ENCODE peak calls at places on chromosome 10, in six cellular contexts. A is neuronal stem cell, H is PC-3, G is H1, B is IMR-90, R is K562. T is an unnamed sample.

GRCh38 chr10:87505366-87506113 is 847 bp downstream of the MINPP1 start:
- DNase-seq in B (peak), A (peak), G (no peak), R (peak), H (peak), T (peak)

GRCh38 chr10:3411044-3411443 is 238.5 kb upstream of the PITRM1 start:
- DNase-seq in H (no peak), G (no peak), R (peak), B (no peak), A (no peak), T (no peak)

GRCh38 chr10:120455606-120456005 is 1.4 kb upstream of the PLPP4 start:
- DNase-seq in G (no peak), H (no peak), A (no peak), B (no peak), R (no peak), T (no peak)

GRCh38 chr10:125152646-125153368 is 7.6 kb downstream of the CTBP2 start:
- DNase-seq in B (no peak), G (no peak), R (no peak), A (no peak), H (no peak), T (peak)

GRCh38 chr10:132766291-132766690 is 19.7 kb downstream of the NKX6-2 start:
- DNase-seq in G (no peak), B (no peak), A (no peak), R (no peak), H (no peak), T (no peak)

GRCh38 chr10:8369666-8370065 is 315.2 kb downstream of the GATA3 start:
- DNase-seq in G (no peak), B (peak), H (peak), A (no peak), R (no peak), T (no peak)

GRCh38 chr10:82625497-82626151 is 750.6 kb downstream of the NRG3 start:
- DNase-seq in H (no peak), A (no peak), R (no peak), G (no peak), B (no peak), T (no peak)

GRCh38 chr10:59675812-59676211 is 33.8 kb downstream of the SLC16A9 start:
- DNase-seq in B (no peak), G (peak), H (peak), R (no peak), A (no peak), T (peak)

GRCh38 chr10:91287276-91287675 is 66.8 kb downstream of the PCGF5 start:
- DNase-seq in A (no peak), B (no peak), H (no peak), G (no peak), R (no peak), T (no peak)

GRCh38 chr10:72133517-72133916 is 45.2 kb upstream of the SPOCK2 start:
- DNase-seq in B (peak), A (no peak), G (no peak), H (peak), R (no peak), T (no peak)

GRCh38 chr10:70267161-70267933 is 16.5 kb downstream of the NPFFR1 start:
- DNase-seq in B (peak), H (peak), R (peak), A (no peak), G (peak), T (peak)

GRCh38 chr10:15579605-15580004 is 140.1 kb downstream of the ITGA8 start:
- DNase-seq in H (peak), R (no peak), A (no peak), G (no peak), B (peak), T (no peak)

GRCh38 chr10:118106426-118106825 is 59.7 kb upstream of the RAB11FIP2 start:
- DNase-seq in A (no peak), H (peak), G (no peak), R (peak), B (peak), T (peak)

GRCh38 chr10:113621799-113622198 is 42.0 kb downstream of the NRAP start:
- DNase-seq in A (no peak), G (no peak), B (no peak), R (no peak), H (no peak), T (no peak)

GRCh38 chr10:91887075-91887899 is 22.0 kb downstream of the FGFBP3 start:
- DNase-seq in R (no peak), H (no peak), B (no peak), G (peak), A (peak), T (peak)

GRCh38 chr10:79484476-79484875 is 27.9 kb upstream of the EIF5AL1 start:
- DNase-seq in G (no peak), B (no peak), A (no peak), H (no peak), R (no peak), T (no peak)

GRCh38 chr10:77661100-77661499 is 23.5 kb upstream of the KCNMA1 start:
- DNase-seq in R (no peak), H (no peak), A (no peak), G (peak), B (no peak), T (peak)

GRCh38 chr10:90174531-90174930 is 473.1 kb downstream of the KIF20B start:
- DNase-seq in B (no peak), G (no peak), H (no peak), A (no peak), R (no peak), T (no peak)

GRCh38 chr10:9635691-9636090 is 1382.0 kb upstream of the CELF2 start:
- DNase-seq in R (no peak), H (no peak), B (peak), G (no peak), A (no peak), T (no peak)

DNA sequence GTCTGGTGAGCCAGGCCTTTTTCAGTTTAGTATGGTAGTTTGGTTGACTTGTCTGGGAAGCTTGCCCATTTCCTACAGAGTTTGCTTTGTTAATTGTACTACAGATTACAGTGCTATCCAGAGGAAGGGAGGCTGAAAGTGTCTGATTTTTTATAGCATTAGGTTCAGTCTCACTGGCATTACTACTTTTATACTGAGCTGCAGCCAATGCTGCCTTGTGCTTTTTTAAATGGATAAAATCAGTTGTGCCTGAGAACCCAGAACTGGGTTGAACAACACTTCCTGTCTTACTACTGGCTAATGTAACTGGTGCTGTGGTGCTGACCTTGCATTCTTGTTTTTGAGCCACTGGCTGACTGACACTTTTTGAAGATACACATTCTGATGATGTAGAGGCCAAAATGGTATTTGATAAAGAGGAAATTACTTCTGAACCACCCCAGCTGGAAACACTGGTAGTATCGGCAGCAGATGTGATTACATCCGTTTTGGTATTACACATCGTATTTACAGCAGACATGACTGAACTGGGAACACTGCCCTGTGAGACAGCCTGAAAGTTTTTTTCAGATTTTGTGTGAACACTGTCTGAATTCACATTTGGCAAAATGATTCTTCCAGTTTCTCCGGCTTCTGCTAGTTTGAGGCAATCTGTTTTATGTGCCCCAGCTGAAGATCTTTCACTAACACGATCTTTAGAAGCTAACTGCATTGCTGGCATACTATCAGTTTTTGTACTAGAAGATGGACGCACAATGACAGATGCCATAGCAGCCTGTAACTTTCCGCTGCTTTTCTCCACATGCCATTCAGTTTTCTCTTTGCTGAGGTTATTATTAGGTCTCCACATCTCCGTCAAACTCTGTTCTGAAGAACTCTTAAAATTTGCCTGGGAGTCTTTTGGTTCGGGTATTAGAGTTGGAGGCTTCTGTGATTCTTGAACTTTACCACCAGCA is 74.1 kb downstream of the NRBF2 start:
- DNase-seq in G (no peak), B (peak), A (no peak), R (no peak), H (no peak), T (no peak)
- H3K4me3 ChIP-seq in G (no peak), B (no peak), A (no peak), R (no peak), H (no peak), T (no peak)

GRCh38 chr10:31121074-31121685 is 89.5 kb upstream of the ZNF438 start:
- DNase-seq in B (peak), R (no peak), H (no peak), G (peak), A (no peak), T (no peak)
- H3K9ac ChIP-seq in B (peak), R (no peak), H (no peak), G (no peak), A (no peak), T (no peak)

GRCh38 chr10:101830322-101831168 is 12.3 kb upstream of the OGA start:
- DNase-seq in R (peak), G (peak), H (peak), A (peak), B (peak), T (peak)

GRCh38 chr10:101827919-101828600 is 9.8 kb upstream of the OGA start:
- DNase-seq in A (no peak), H (no peak), B (no peak), R (no peak), G (no peak), T (no peak)

GRCh38 chr10:101828734-101829551 is 10.7 kb upstream of the OGA start:
- DNase-seq in G (no peak), R (peak), A (no peak), B (no peak), H (no peak), T (no peak)

GRCh38 chr10:101831169-101831811 is 12.3 kb downstream of the KCNIP2 start:
- DNase-seq in B (no peak), H (no peak), A (no peak), R (no peak), G (no peak), T (no peak)

DNA sequence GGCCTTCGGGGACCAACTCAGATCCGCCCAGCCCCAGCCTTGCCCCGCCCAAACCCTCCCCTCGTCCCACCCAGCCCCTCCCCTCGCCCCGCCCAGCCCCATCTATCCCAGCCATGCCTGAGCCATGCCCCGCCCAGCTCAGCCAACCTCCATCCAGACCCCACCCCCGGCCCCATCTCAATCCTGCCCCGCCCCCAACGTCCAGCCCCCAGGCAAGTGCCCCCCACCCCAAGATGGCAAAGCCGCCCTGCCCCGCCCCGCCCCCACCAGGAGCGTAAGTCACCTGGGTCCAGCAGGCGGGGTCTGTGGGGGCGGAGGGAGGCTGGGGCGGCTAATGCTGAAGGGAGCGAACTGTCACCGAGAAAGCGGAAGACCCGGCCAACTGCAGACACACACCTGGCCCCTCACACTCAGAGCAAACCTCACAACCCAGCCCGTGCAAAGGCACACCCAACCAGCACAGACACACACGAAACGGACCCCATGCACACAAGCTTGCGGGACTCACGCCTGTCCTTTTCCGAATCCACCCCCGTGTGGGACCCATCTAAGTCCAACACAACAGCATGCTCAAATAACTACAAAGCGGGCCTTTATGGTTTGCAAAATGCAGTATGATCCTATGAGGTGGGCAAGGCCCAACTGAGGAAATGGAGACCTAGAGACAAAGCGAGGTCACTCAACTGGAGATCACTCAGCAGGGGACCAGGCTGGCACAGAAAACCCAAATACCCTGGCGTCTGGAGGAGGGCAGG is 11.5 kb upstream of the OGA start:
- DNase-seq in H (no peak), R (peak), G (peak), B (no peak), A (peak), T (peak)
- H2AFZ ChIP-seq in H (peak), R (no peak), G (no peak), B (peak), A (no peak), T (no peak)

GRCh38 chr10:49759787-49760551 is 2.2 kb downstream of the OGDHL start:
- DNase-seq in A (no peak), G (no peak), R (no peak), B (no peak), H (no peak), T (no peak)

GRCh38 chr10:49760789-49761188 is 1.3 kb downstream of the OGDHL start:
- DNase-seq in A (no peak), G (no peak), H (no peak), R (no peak), B (no peak), T (no peak)

GRCh38 chr10:49761201-49761788 is 828 bp downstream of the OGDHL start:
- DNase-seq in A (no peak), H (no peak), B (no peak), R (peak), G (no peak), T (peak)

GRCh38 chr10:49762566-49762877 is 399 bp upstream of the OGDHL start:
- DNase-seq in A (no peak), G (no peak), H (no peak), R (no peak), B (no peak), T (no peak)

DNA sequence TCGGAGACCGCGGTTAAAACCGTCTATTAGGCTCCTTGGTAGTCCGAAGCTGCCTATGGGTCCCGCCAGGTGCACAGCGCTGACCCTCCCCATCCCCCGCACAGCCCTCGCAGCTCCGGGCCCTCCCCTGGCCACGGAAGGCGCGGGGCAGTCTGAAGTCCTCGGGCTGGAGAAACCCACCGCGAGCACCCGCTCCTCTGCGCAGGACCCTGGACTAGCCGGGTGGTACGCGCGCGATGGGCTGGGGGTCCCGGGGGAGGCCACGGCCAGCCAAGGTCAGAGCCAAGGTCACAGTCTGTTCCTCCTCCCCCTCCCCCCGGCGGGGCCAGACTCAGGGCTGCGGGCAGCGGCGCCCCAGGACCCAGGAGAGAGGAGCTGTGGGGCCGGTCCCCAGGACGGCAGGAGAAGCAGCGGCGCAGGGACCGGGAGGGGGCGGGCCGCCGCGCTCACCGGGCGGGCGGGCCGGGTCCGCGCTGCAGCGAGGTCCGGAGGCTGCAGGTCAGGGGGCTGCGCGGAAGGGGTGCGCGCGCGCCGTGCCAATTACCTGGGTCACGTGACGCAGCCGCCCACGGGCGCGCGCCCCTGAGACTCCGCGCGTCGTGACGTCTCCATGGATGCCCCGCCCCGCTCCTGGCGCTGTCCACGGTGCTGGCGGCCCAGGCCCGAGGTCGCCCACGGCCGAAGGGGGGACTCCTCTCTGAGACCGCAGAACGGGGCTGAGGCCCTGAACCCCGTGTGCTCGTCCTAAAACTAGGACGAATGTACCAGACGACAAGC is at the start of gene OGDHL:
- DNase-seq in H (peak), R (peak), B (peak), G (peak), A (peak), T (peak)
- H3K4me3 ChIP-seq in H (peak), R (peak), B (peak), G (peak), A (peak), T (peak)

GRCh38 chr10:21292763-21293517 is 232.5 kb downstream of the SKIDA1 start:
- DNase-seq in A (peak), H (peak), G (peak), R (no peak), B (peak), T (peak)
- H3K9ac ChIP-seq in A (no peak), H (peak), G (peak), R (no peak), B (no peak), T (peak)

T was measured in neural progenitor cell.